ENCODE peak calls at places on chromosome 4, in ten cellular contexts. W is GM20000; C is hypothalamus; Y is CD4-positive, alpha-beta T cell; D is progenitor cell of endocrine pancreas; M is stimulated activated CD4-positive, alpha-beta T cell treated with anti-CD3 and anti-CD28 coated beads, Interleukin-12 subunit alpha, Interleukin-12 subunit beta, amount 100 ng/mL, for 24 hours; O is activated T-cell treated with anti-CD3 and anti-CD28 coated beads for 48 hours; T is CD8-positive, alpha-beta T cell; V is ACHN; K is NCI-H1105 treated with DMSO at 0.1 percent for 48 hours. B is an unnamed sample.

GRCh38 chr4:88866862-88867550 is 169.4 kb upstream of the NAP1L5 start:
- DNase-seq in W (no peak), O (no peak), C (no peak), Y (no peak), D (no peak), T (no peak), V (no peak), K (peak), M (no peak), B (no peak)

GRCh38 chr4:72340803-72341431 is 228.1 kb downstream of the ADAMTS3 start:
- DNase-seq in Y (no peak), C (no peak), D (no peak), O (no peak), M (no peak), T (no peak), V (no peak), W (no peak), K (no peak), B (no peak)

GRCh38 chr4:56656346-56656643 is 24.8 kb downstream of the HOPX start:
- DNase-seq in K (no peak), C (no peak), T (peak), O (peak), M (peak), V (no peak), W (peak), D (no peak), Y (peak), B (no peak)

GRCh38 chr4:113452868-113453620 is 308.5 kb downstream of the CAMK2D start:
- DNase-seq in T (no peak), O (no peak), K (no peak), W (no peak), V (no peak), C (no peak), Y (no peak), M (no peak), D (no peak), B (no peak)

GRCh38 chr4:153466637-153467153 is 535 bp downstream of the TMEM131L start:
- DNase-seq in T (peak), W (peak), V (no peak), K (no peak), D (no peak), M (no peak), C (no peak), Y (no peak), O (no peak), B (no peak)

GRCh38 chr4:19381068-19381467 is 870.6 kb upstream of the SLIT2 start:
- DNase-seq in O (no peak), K (no peak), Y (no peak), T (no peak), V (peak), W (no peak), M (no peak), C (no peak), D (no peak), B (no peak)

GRCh38 chr4:1987296-1987695 is 21.5 kb downstream of the NELFA start:
- DNase-seq in Y (no peak), V (no peak), W (no peak), O (no peak), D (no peak), C (no peak), M (no peak), T (no peak), K (no peak), B (no peak)

GRCh38 chr4:8637456-8637984 is 45.0 kb downstream of the CPZ start:
- DNase-seq in T (no peak), W (no peak), M (no peak), D (no peak), O (no peak), V (no peak), C (no peak), Y (no peak), K (no peak), B (no peak)

GRCh38 chr4:101147283-101147682 is 200.0 kb downstream of the PPP3CA start:
- DNase-seq in K (no peak), C (no peak), M (no peak), Y (no peak), V (no peak), W (no peak), T (no peak), O (no peak), D (no peak), B (no peak)